ENCODE peak calls at places on chromosomes 11 and 22, in eight cellular contexts. I is left ventricle myocardium superior, C is mucosa of descending colon, X is psoas muscle, T is head of caudate nucleus, D is WERI-Rb-1, N is ELR, V is substantia nigra. G is an unnamed sample.
A peak's percentile ranks its signal among the peaks of the same experiment; 100 is the strongest.

GRCh38 chr11:122097419-122098001 is 18.5 kb downstream of the BLID start:
- DNase-seq in T (peak; percentile 29), V (no peak), D (no peak), X (no peak), N (peak; percentile 66), C (no peak), I (no peak), G (no peak)

GRCh38 chr11:35598254-35599125 is 19.8 kb upstream of the FJX1 start:
- DNase-seq in T (no peak), N (no peak), C (no peak), V (no peak), D (no peak), I (no peak), X (no peak), G (peak; percentile 48)

GRCh38 chr11:1382831-1383607 is 6.7 kb upstream of the BRSK2 start:
- DNase-seq in N (peak; percentile 78), X (peak; percentile 83), I (peak; percentile 85), C (peak; percentile 90), T (peak; percentile 84), V (no peak), D (peak; percentile 91), G (peak; percentile 78)

GRCh38 chr11:45543808-45544422 is 121.5 kb downstream of the CHST1 start:
- DNase-seq in V (no peak), D (no peak), T (no peak), I (no peak), C (no peak), X (no peak), N (peak; percentile 19), G (peak; percentile 7)

GRCh38 chr11:14902650-14903350 is 10.8 kb upstream of the CYP2R1 start:
- DNase-seq in X (no peak), N (peak; percentile 49), I (no peak), D (no peak), V (no peak), C (no peak), T (no peak), G (no peak)

GRCh38 chr22:31625661-31626426 is 36.2 kb downstream of the PISD start:
- DNase-seq in D (no peak), C (peak; percentile 57), I (peak; percentile 61), V (no peak), X (peak; percentile 69), N (no peak), T (peak; percentile 94), G (no peak)

GRCh38 chr11:8899119-8899753 is 11.8 kb upstream of the AKIP1 start:
- DNase-seq in V (no peak), C (no peak), D (no peak), T (no peak), X (no peak), N (no peak), I (no peak), G (no peak)

GRCh38 chr11:63670077-63670737 is 969 bp downstream of the ATL3 start:
- DNase-seq in N (peak; percentile 39), V (no peak), T (no peak), I (no peak), C (no peak), X (no peak), D (no peak), G (no peak)

GRCh38 chr22:50674127-50674493 is 1.5 kb downstream of the SHANK3 start:
- DNase-seq in V (no peak), I (no peak), D (no peak), X (no peak), C (peak; percentile 25), T (no peak), N (no peak), G (no peak)

GRCh38 chr22:22923930-22924329 is 36.3 kb downstream of the IGLL5 start:
- DNase-seq in V (no peak), N (no peak), T (no peak), I (no peak), D (no peak), X (no peak), C (no peak), G (no peak)

GRCh38 chr22:36386351-36386899 is 1.3 kb downstream of the MYH9 start:
- DNase-seq in D (peak; percentile 48), T (peak; percentile 28), V (no peak), X (peak; percentile 60), N (peak; percentile 72), C (peak; percentile 85), I (peak; percentile 55), G (peak; percentile 57)

GRCh38 chr11:118527109-118527508 is at the start of gene TTC36:
- DNase-seq in X (no peak), D (no peak), C (no peak), N (no peak), I (no peak), T (no peak), V (no peak), G (no peak)

GRCh38 chr11:65419773-65420481 is 2.7 kb upstream of the NEAT1 start:
- DNase-seq in D (peak; percentile 9), V (no peak), I (peak; percentile 93), C (peak; percentile 94), T (peak; percentile 98), N (peak; percentile 86), X (peak; percentile 96), G (peak; percentile 89)

GRCh38 chr11:106986261-106986660 is 32.0 kb downstream of the GUCY1A2 start:
- DNase-seq in N (peak; percentile 68), V (no peak), D (no peak), C (no peak), X (no peak), I (no peak), T (peak; percentile 37), G (no peak)

GRCh38 chr11:65422104-65422632 is 430 bp upstream of the NEAT1 start:
- DNase-seq in I (peak; percentile 99), T (peak; percentile 92), X (peak; percentile 100), N (peak; percentile 99), C (peak; percentile 99), V (peak; percentile 86), D (peak; percentile 3), G (peak; percentile 97)

GRCh38 chr11:78138694-78139421 is 568 bp downstream of the ALG8 start:
- DNase-seq in D (no peak), X (no peak), V (no peak), N (peak; percentile 70), C (no peak), T (peak; percentile 16), I (no peak), G (peak; percentile 27)

GRCh38 chr11:8081591-8082021 is 595 bp downstream of the TUB start:
- DNase-seq in T (no peak), X (no peak), N (peak; percentile 10), I (no peak), C (no peak), D (no peak), V (no peak), G (no peak)

GRCh38 chr22:42180349-42180842 is 49.8 kb upstream of the CYP2D6 start:
- DNase-seq in V (no peak), D (no peak), C (no peak), T (peak; percentile 18), I (no peak), N (peak; percentile 7), X (no peak), G (no peak)

GRCh38 chr11:36008576-36008975 is 64.7 kb downstream of the LDLRAD3 start:
- DNase-seq in N (peak; percentile 36), T (no peak), D (no peak), X (no peak), V (no peak), I (no peak), C (no peak), G (no peak)

GRCh38 chr11:73201249-73201648 is 16.8 kb upstream of the P2RY2 start:
- DNase-seq in X (peak; percentile 61), C (no peak), I (no peak), V (no peak), D (no peak), N (no peak), T (no peak), G (no peak)

GRCh38 chr11:1205121-1205986 is 17.5 kb upstream of the MUC5B start:
- DNase-seq in N (no peak), D (peak; percentile 4), T (no peak), X (no peak), C (peak; percentile 50), V (no peak), I (no peak), G (no peak)

GRCh38 chr11:95520765-95521542 is 268.6 kb downstream of the FAM76B start:
- DNase-seq in I (no peak), T (peak; percentile 30), D (no peak), V (no peak), N (no peak), X (no peak), C (no peak), G (no peak)

GRCh38 chr11:20097319-20098221 is 62.7 kb downstream of the DBX1 start:
- DNase-seq in C (no peak), I (no peak), X (no peak), D (no peak), N (peak; percentile 62), T (peak; percentile 28), V (no peak), G (no peak)

GRCh38 chr11:70736937-70737640 is 338.8 kb downstream of the CTTN start:
- DNase-seq in X (no peak), C (no peak), I (peak; percentile 9), D (no peak), T (no peak), N (no peak), V (no peak), G (no peak)

GRCh38 chr22:20114506-20115475 is 1.1 kb upstream of the RANBP1 start:
- DNase-seq in I (peak; percentile 30), X (peak; percentile 53), T (no peak), N (no peak), V (no peak), D (no peak), C (peak; percentile 52), G (no peak)

GRCh38 chr11:79110796-79111195 is 330.0 kb downstream of the TENM4 start:
- DNase-seq in T (peak; percentile 6), X (no peak), N (no peak), V (no peak), I (no peak), D (no peak), C (no peak), G (no peak)

GRCh38 chr11:133901316-133901715 is 55.5 kb downstream of the IGSF9B start:
- DNase-seq in X (no peak), T (peak; percentile 46), D (no peak), N (no peak), I (no peak), V (no peak), C (no peak), G (no peak)

GRCh38 chr22:26585104-26585790 is 4.7 kb downstream of the TPST2 start:
- DNase-seq in C (no peak), N (peak; percentile 90), X (peak; percentile 89), T (no peak), V (no peak), D (no peak), I (peak; percentile 92), G (no peak)

GRCh38 chr22:39374191-39374590 is 24.4 kb downstream of the SYNGR1 start:
- DNase-seq in V (no peak), T (no peak), C (no peak), I (no peak), N (no peak), D (no peak), X (no peak), G (no peak)

GRCh38 chr11:13384837-13385417 is 78.1 kb downstream of the BTBD10 start:
- DNase-seq in V (no peak), C (no peak), X (no peak), D (peak; percentile 34), N (peak; percentile 66), I (no peak), T (peak; percentile 56), G (peak; percentile 32)

GRCh38 chr11:86174101-86175046 is 70.2 kb upstream of the EED start:
- DNase-seq in N (peak; percentile 94), D (peak; percentile 64), X (peak; percentile 93), I (peak; percentile 79), V (no peak), T (peak; percentile 77), C (no peak), G (peak; percentile 41)

GRCh38 chr22:41480397-41480735 is 11.4 kb downstream of the ACO2 start:
- DNase-seq in X (no peak), T (peak; percentile 46), D (no peak), V (no peak), I (no peak), C (no peak), N (peak; percentile 68), G (no peak)

GRCh38 chr11:64570341-64570740 is 20.7 kb upstream of the SLC22A12 start:
- DNase-seq in C (no peak), I (no peak), X (no peak), V (no peak), T (no peak), D (no peak), N (no peak), G (no peak)

GRCh38 chr11:109914038-109914437 is 179.2 kb upstream of the ZC3H12C start:
- DNase-seq in D (no peak), N (no peak), I (no peak), C (no peak), X (no peak), V (no peak), T (no peak), G (peak; percentile 50)

G was measured in Calu3.